ENCODE peak calls at places on chromosomes 3 and 15, in six cellular contexts. J, U, Q, X, O and E are unnamed samples.

GRCh38 chr3:188558343-188559068 is 404.5 kb downstream of the LPP start:
- DNase-seq in X (no peak), Q (no peak), J (no peak), U (no peak), O (no peak), E (no peak)

GRCh38 chr15:70714575-70714974 is 48.8 kb downstream of the UACA start:
- DNase-seq in O (no peak), Q (no peak), J (no peak), X (no peak), U (no peak), E (no peak)

GRCh38 chr15:49881866-49882265 is 237.2 kb downstream of the ATP8B4 start:
- DNase-seq in O (no peak), X (no peak), U (no peak), Q (no peak), J (no peak), E (no peak)

GRCh38 chr3:69791111-69791510 is 51.8 kb downstream of the MITF start:
- DNase-seq in X (no peak), O (no peak), U (no peak), J (peak; percentile 88), Q (no peak), E (no peak)

GRCh38 chr3:177596822-177597271 is 399.6 kb upstream of the TBL1XR1 start:
- DNase-seq in J (no peak), X (no peak), Q (no peak), U (no peak), O (no peak), E (no peak)

GRCh38 chr3:50930371-50931208 is 255.9 kb downstream of the DOCK3 start:
- DNase-seq in O (no peak), U (no peak), J (peak; percentile 65), X (no peak), Q (no peak), E (no peak)

GRCh38 chr15:41884458-41884857 is 9.4 kb downstream of the SPTBN5 start:
- DNase-seq in J (no peak), U (no peak), O (no peak), Q (no peak), X (no peak), E (no peak)

GRCh38 chr15:58299311-58299850 is 132.4 kb upstream of the LIPC start:
- DNase-seq in U (no peak), O (no peak), X (no peak), J (no peak), Q (no peak), E (no peak)

GRCh38 chr15:89419370-89419984 is 76.9 kb downstream of the RHCG start:
- DNase-seq in J (no peak), Q (no peak), U (no peak), O (no peak), X (no peak), E (peak; percentile 48)

GRCh38 chr15:48385431-48385830 is 54.2 kb downstream of the DUT start:
- DNase-seq in J (no peak), O (no peak), Q (peak; percentile 38), U (no peak), X (no peak), E (no peak)

GRCh38 chr3:30578479-30578878 is 27.9 kb upstream of the TGFBR2 start:
- DNase-seq in Q (peak; percentile 59), X (no peak), J (peak; percentile 80), U (no peak), O (no peak), E (no peak)

GRCh38 chr15:29470794-29471193 is 201.2 kb upstream of the NSMCE3 start:
- DNase-seq in O (no peak), X (no peak), U (no peak), Q (no peak), J (no peak), E (no peak)

GRCh38 chr3:183774631-183775030 is 50.7 kb downstream of the MAP6D1 start:
- DNase-seq in Q (no peak), J (no peak), X (no peak), U (no peak), O (no peak), E (no peak)

GRCh38 chr3:44444896-44445691 is 32.4 kb downstream of the ZNF445 start:
- DNase-seq in Q (no peak), U (no peak), X (no peak), J (no peak), O (no peak), E (no peak)